ENCODE peak calls at places on chromosomes 6 and 20, in ten cellular contexts. I is CD4-positive, alpha-beta T cell; T is cardiac muscle cell; U is omental fat pad; H is fibroblast of mammary gland; D is NCI-H1694 treated with DMSO at 0.1 percent for 48 hours; B is stimulated activated naive B cell treated with anti-CD40 and anti-IgM and Interleukin-4, amounts not matched to agents 10 μg/mL and 1 μg/mL and 100 μg/mL, for 72 hours; W is ELF-1; L is GOT3; J is amniotic stem cell. S is an unnamed sample.
A peak's percentile ranks its signal among the peaks of the same experiment; 100 is the strongest.

GRCh38 chr6:30931959-30932645 is at the start of gene SFTA2:
- DNase-seq in W (no peak), B (no peak), U (no peak), I (no peak), L (no peak), J (no peak), H (no peak), D (no peak), T (no peak), S (no peak)

GRCh38 chr6:53282741-53283140 is 66.0 kb downstream of the ELOVL5 start:
- DNase-seq in W (no peak), B (no peak), L (no peak), H (no peak), J (no peak), U (no peak), D (no peak), I (no peak), T (no peak), S (no peak)

GRCh38 chr20:24522452-24523330 is 53.3 kb downstream of the SYNDIG1 start:
- DNase-seq in W (no peak), I (no peak), U (no peak), D (no peak), H (no peak), J (no peak), T (no peak), L (no peak), B (no peak), S (no peak)

GRCh38 chr20:63848003-63848911 is 13.0 kb upstream of the ABHD16B start:
- DNase-seq in D (no peak), W (no peak), L (no peak), J (no peak), H (no peak), T (no peak), I (no peak), U (no peak), B (no peak), S (no peak)

GRCh38 chr6:129651291-129651691 is 58.7 kb downstream of the ARHGAP18 start:
- DNase-seq in L (no peak), H (no peak), I (no peak), J (no peak), W (no peak), B (no peak), D (no peak), T (no peak), U (no peak), S (no peak)

GRCh38 chr20:22389836-22390542 is 194.4 kb downstream of the FOXA2 start:
- DNase-seq in B (no peak), D (no peak), L (no peak), J (no peak), T (no peak), W (peak; percentile 72), I (no peak), H (peak; percentile 65), U (no peak), S (no peak)

GRCh38 chr20:17536944-17537444 is 5.8 kb upstream of the BFSP1 start:
- DNase-seq in T (peak; percentile 82), D (peak; percentile 81), B (peak; percentile 52), I (peak; percentile 55), L (no peak), J (peak; percentile 44), W (peak; percentile 92), U (peak; percentile 44), H (peak; percentile 75), S (peak; percentile 56)

GRCh38 chr20:51573576-51574243 is 31.2 kb upstream of the NFATC2 start:
- DNase-seq in H (peak; percentile 60), U (no peak), J (no peak), W (no peak), D (no peak), B (no peak), I (no peak), T (no peak), L (no peak), S (no peak)

GRCh38 chr6:107668826-107669474 is 155.2 kb downstream of the SCML4 start:
- DNase-seq in T (no peak), U (no peak), W (no peak), L (no peak), B (peak; percentile 69), H (no peak), J (no peak), D (no peak), I (no peak), S (no peak)

GRCh38 chr6:3722785-3723184 is 28.7 kb downstream of the PXDC1 start:
- DNase-seq in H (no peak), B (no peak), L (no peak), J (no peak), U (no peak), I (no peak), T (no peak), W (peak; percentile 61), D (no peak), S (no peak)

GRCh38 chr6:14476793-14477531 is 359.4 kb downstream of the CD83 start:
- DNase-seq in B (no peak), T (no peak), I (no peak), D (no peak), J (peak; percentile 47), H (peak; percentile 94), W (no peak), U (no peak), L (peak; percentile 13), S (no peak)

GRCh38 chr6:33744895-33745546 is 1.7 kb downstream of the IP6K3 start:
- DNase-seq in H (no peak), U (no peak), L (no peak), W (peak; percentile 47), T (no peak), B (no peak), D (peak; percentile 84), J (no peak), I (no peak), S (no peak)

GRCh38 chr20:5945963-5946362 is 4.4 kb downstream of the TRMT6 start:
- DNase-seq in T (no peak), B (no peak), J (no peak), U (no peak), D (no peak), W (no peak), I (no peak), L (no peak), H (peak; percentile 95), S (no peak)

GRCh38 chr6:70390067-70390466 is 23.2 kb upstream of the FAM135A start:
- DNase-seq in W (no peak), B (no peak), I (no peak), L (no peak), T (no peak), J (no peak), D (no peak), U (no peak), H (no peak), S (no peak)